ENCODE peak calls at places on chromosomes 5 and 9, in five cellular contexts. D, C, O, M and L are unnamed samples.

GRCh38 chr9:102101723-102102122 is 363.3 kb upstream of the GRIN3A start:
- DNase-seq in M (peak), D (no peak), O (no peak), C (no peak), L (no peak)

GRCh38 chr9:104923740-104924139 is 4.2 kb downstream of the ABCA1 start:
- DNase-seq in D (no peak), M (no peak), O (no peak), C (no peak), L (no peak)

GRCh38 chr5:74334434-74335364 is 305.8 kb downstream of the ENC1 start:
- DNase-seq in O (no peak), D (no peak), C (no peak), M (no peak), L (no peak)

GRCh38 chr9:134419684-134420076 is 93.4 kb downstream of the RXRA start:
- DNase-seq in D (no peak), C (peak), M (no peak), O (no peak), L (no peak)

GRCh38 chr5:73100109-73100508 is 20.3 kb upstream of the TMEM171 start:
- DNase-seq in C (no peak), O (no peak), M (no peak), D (no peak), L (no peak)

GRCh38 chr5:122420126-122420525 is 108.1 kb downstream of the SNCAIP start:
- DNase-seq in C (no peak), O (peak), M (no peak), D (no peak), L (no peak)

GRCh38 chr5:136040746-136041415 is 12.1 kb downstream of the TGFBI start:
- DNase-seq in M (no peak), O (no peak), D (peak), C (peak), L (no peak)

GRCh38 chr9:99601506-99601905 is 220.2 kb upstream of the NR4A3 start:
- DNase-seq in O (peak), D (no peak), C (no peak), M (no peak), L (no peak)

DNA sequence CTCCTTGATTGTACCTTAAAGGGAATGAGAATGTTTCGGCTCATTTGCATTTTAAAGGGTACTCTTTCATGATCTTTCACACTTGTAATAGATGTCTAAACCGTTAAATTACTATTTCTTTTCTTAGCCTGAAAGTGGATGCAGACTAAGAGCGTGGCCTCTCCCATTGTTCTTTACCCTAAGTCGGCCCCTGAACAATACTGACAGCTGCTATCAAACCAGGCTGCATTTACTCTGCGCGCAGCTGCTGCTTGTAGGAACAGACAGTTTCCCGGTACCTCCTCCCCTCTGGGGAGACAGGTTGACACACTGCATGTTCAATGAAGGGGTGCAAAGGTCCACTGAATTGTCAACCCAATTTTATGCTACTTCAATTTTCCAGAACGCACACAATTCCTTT is 39.9 kb downstream of the TLE1 start:
- DNase-seq in C (peak), D (no peak), M (no peak), O (no peak), L (no peak)
- H3K4me3 ChIP-seq in C (no peak), D (no peak), M (no peak), O (no peak), L (no peak)

GRCh38 chr5:174235226-174235992 is 189.9 kb downstream of the NSG2 start:
- DNase-seq in M (peak), O (no peak), D (no peak), C (no peak), L (no peak)
- TF ChIP-seq CTCF in M (no peak), O (no peak), D (no peak), C (no peak), L (no peak)

DNA sequence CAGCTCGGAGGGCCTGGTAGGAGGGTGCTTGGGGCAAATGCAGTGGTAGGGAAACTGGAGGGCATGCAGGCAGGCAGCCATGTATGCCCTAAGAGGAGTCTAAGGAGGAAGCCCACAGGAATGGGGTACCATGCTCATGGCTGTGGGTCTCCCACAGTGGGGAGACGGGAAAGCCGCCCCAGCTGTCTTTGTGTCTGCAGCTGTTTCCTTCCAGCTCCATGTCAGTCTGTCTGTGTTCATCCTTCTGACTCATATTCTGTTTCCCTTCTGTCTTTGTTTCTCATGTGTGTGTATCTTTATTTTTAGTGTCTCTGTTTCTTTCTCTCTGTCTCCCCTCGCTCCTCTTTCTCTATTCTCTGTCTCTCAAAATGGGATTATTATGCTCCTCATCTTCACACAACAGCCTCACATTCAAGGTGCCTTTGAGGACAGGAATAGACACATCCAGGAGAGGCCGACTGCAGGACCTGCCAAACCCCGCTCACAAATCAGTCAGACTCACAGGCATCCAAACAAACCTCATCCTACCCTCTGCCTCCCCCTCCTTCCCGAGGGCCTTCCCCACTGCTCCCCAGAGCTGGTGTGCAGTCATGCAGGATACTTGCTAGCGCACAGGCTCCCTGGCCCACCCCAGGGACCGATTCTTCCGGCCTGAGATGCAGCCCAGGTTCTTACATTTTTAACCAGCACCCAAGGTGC is 68.4 kb upstream of the RARS1 start:
- DNase-seq in C (no peak), D (no peak), O (no peak), M (peak), L (no peak)
- H3K4me3 ChIP-seq in C (no peak), D (no peak), O (no peak), M (no peak), L (no peak)

GRCh38 chr9:129437626-129438323 is 183.1 kb downstream of the C9orf50 start:
- DNase-seq in M (no peak), C (peak), O (no peak), D (peak), L (no peak)

GRCh38 chr9:129435996-129436676 is 184.8 kb downstream of the C9orf50 start:
- DNase-seq in O (no peak), M (no peak), C (peak), D (no peak), L (no peak)

GRCh38 chr9:129434187-129434586 is 186.7 kb downstream of the C9orf50 start:
- DNase-seq in M (no peak), O (no peak), D (no peak), C (no peak), L (peak)

GRCh38 chr9:129436751-129437625 is 183.9 kb downstream of the C9orf50 start:
- DNase-seq in M (peak), O (peak), D (peak), C (peak), L (peak)

DNA sequence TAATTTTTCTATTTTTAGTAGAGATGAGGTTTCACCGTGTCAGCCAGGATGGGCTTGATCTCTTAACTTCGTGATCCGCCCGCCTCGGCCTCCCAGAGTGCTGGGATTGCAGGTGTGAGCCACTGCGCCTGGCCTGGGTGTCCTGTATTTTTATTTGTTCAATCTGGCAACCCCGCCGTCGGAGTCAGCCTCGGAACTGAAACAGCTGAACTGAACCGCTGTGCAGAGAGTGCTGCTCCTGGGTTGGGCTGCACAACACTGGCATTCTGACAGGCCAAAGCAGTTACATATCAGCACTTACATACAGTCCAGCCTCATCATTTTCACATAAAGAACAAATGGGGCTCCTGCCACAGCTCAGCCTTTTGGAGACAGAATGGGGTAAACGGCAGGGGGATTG is 185.6 kb downstream of the C9orf50 start:
- DNase-seq in M (no peak), C (no peak), O (no peak), D (no peak), L (no peak)
- TF ChIP-seq CTCF in M (no peak), C (no peak), O (no peak), D (no peak), L (no peak)